ENCODE peak calls at places on chromosomes 3 and 15, in four cellular contexts. One of them, this sample, is unnamed.

GRCh38 chr15:38781196-38781595 is 216.6 kb upstream of the RASGRP1 start:
- DNase-seq in A549: no peak
- DNase-seq in GM23338: no peak
- DNase-seq in SK-N-SH: no peak
- DNase-seq in this sample: no peak

GRCh38 chr3:197297020-197297419 is 1.4 kb downstream of the DLG1 start:
- DNase-seq in A549: no peak
- DNase-seq in GM23338: no peak
- DNase-seq in SK-N-SH: no peak
- DNase-seq in this sample: no peak

GRCh38 chr3:45872569-45872968 is 13.8 kb upstream of the CCR9 start:
- DNase-seq in A549: no peak
- DNase-seq in GM23338: no peak
- DNase-seq in SK-N-SH: no peak
- DNase-seq in this sample: no peak

GRCh38 chr3:171132873-171133272 is 106.4 kb upstream of the SLC2A2 start:
- DNase-seq in A549: no peak
- DNase-seq in GM23338: no peak
- DNase-seq in SK-N-SH: no peak
- DNase-seq in this sample: no peak

GRCh38 chr3:169575381-169575780 is 88.1 kb downstream of the MECOM start:
- DNase-seq in A549: no peak
- DNase-seq in GM23338: no peak
- DNase-seq in SK-N-SH: peak; percentile 26
- DNase-seq in this sample: peak; percentile 52

GRCh38 chr3:99925584-99925983 is 107.9 kb downstream of the CMSS1 start:
- DNase-seq in A549: no peak
- DNase-seq in GM23338: no peak
- DNase-seq in SK-N-SH: peak; percentile 27
- DNase-seq in this sample: no peak

GRCh38 chr15:93103823-93104222 is 14.8 kb upstream of the RGMA start:
- DNase-seq in A549: no peak
- DNase-seq in GM23338: no peak
- DNase-seq in SK-N-SH: no peak
- DNase-seq in this sample: no peak

GRCh38 chr3:52472239-52472783 is 16.9 kb downstream of the NISCH start:
- DNase-seq in A549: no peak
- DNase-seq in GM23338: no peak
- DNase-seq in SK-N-SH: no peak
- DNase-seq in this sample: no peak

GRCh38 chr3:99953596-99953995 is 135.9 kb downstream of the CMSS1 start:
- DNase-seq in A549: no peak
- DNase-seq in GM23338: no peak
- DNase-seq in SK-N-SH: no peak
- DNase-seq in this sample: no peak

GRCh38 chr3:67516496-67516895 is 137.9 kb downstream of the SUCLG2 start:
- DNase-seq in A549: no peak
- DNase-seq in GM23338: no peak
- DNase-seq in SK-N-SH: no peak
- DNase-seq in this sample: no peak

GRCh38 chr15:23518104-23518503 is 47.4 kb upstream of the MKRN3 start:
- DNase-seq in A549: no peak
- DNase-seq in GM23338: no peak
- DNase-seq in SK-N-SH: no peak
- DNase-seq in this sample: no peak

GRCh38 chr3:123739146-123739545 is 145.0 kb downstream of the MYLK start:
- DNase-seq in A549: no peak
- DNase-seq in GM23338: no peak
- DNase-seq in SK-N-SH: no peak
- DNase-seq in this sample: no peak

GRCh38 chr3:142501004-142501926 is 53.4 kb upstream of the XRN1 start:
- DNase-seq in A549: no peak
- DNase-seq in GM23338: no peak
- DNase-seq in SK-N-SH: no peak
- DNase-seq in this sample: no peak

GRCh38 chr15:52031542-52031941 is 12.5 kb downstream of the MAPK6 start:
- DNase-seq in A549: no peak
- DNase-seq in GM23338: no peak
- DNase-seq in SK-N-SH: no peak
- DNase-seq in this sample: no peak

GRCh38 chr3:169563775-169564059 is 99.8 kb downstream of the MECOM start:
- DNase-seq in A549: no peak
- DNase-seq in GM23338: no peak
- DNase-seq in SK-N-SH: no peak
- DNase-seq in this sample: no peak

DNA sequence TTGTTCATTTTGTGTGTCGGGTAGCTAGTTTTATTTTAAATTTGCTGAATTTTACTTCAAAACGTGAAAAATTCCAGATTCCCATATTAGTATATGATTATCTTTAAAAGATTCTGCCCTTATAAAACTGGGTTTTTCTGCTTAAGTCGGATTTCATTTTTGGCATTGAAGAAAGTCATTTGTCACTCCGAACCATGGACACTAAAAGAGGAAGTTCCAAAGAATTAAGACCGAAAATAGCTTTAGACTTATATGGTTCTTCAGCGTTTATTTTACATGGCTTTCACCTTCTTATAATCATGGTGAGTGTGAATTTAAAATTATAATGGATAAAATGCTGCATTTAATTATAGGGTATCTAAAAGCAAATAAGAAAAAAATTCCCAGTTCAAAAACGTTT is 1.0 kb downstream of the C3orf38 start:
- DNase-seq in A549: no peak
- DNase-seq in GM23338: no peak
- DNase-seq in SK-N-SH: no peak
- DNase-seq in this sample: no peak
- H3K27ac ChIP-seq in A549: peak overlapping the region; percentile 91
- H3K27ac ChIP-seq in GM23338: no peak overlapping the region
- H3K27ac ChIP-seq in SK-N-SH: peak overlapping the region; percentile 97
- H3K27ac ChIP-seq in this sample: no peak overlapping the region

DNA sequence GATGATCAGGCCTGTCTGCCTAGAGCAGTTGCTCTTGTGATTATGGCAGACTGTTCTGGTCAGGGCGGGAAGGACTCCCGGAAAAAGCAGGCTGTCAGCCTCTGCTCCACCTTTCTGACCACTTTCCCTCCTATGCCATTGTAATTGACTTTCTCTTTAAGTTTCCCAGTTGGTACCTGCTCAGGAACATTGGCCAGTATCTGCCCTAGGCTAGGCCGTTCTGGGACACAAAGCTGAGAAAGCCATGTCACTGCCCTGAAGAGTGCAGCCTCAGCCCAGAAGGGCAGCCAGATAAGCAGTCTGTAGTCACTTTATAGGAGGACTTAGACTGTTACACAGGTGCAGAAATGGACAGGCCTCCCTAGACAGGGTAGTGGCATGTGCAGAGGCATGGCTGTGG is 80.8 kb downstream of the CLSTN2 start:
- DNase-seq in A549: no peak
- DNase-seq in GM23338: no peak
- DNase-seq in SK-N-SH: no peak
- DNase-seq in this sample: no peak
- H3K4me2 ChIP-seq in A549: no peak overlapping the region
- H3K4me2 ChIP-seq in GM23338: no peak overlapping the region
- H3K4me2 ChIP-seq in SK-N-SH: no peak overlapping the region
- H3K4me2 ChIP-seq in this sample: no peak overlapping the region

DNA sequence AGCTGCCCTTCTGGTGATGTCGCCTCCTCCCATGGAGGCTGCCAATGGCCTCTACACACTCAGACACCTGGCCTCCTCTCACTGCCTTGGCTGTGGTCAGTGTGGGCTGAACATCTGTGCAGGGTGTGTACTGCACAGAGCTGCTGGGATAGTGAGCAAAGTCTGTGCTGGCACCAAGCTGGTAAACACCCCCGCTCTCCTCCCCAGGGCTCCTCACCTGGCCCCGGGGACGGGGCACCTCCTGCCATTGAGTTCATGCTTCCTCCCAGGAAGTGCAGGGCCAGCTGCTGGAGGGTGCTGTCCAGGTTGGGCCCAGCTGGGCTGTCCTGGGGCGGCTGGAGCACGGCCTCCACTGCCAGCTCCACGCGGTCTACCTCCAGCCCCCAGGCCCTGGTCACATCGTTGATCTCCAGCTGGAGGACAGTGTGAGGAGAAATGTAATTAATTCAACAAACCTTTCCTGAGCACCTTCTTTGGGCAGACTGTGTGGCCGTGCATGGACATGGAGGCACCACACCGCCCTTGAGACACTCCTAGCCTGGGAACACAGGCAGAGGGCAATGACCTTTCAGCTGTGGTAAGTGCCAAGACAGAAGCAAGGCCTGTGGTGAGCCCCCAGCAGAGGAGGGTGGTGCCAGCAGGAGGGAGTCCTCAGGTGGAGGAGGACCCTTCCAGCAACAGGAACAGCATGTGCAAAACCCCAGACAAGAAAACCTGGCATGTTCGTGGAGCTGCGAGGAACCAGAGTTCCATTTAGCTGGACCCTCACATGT is 6.8 kb downstream of the STOML1 start:
- DNase-seq in A549: no peak
- DNase-seq in GM23338: no peak
- DNase-seq in SK-N-SH: no peak
- DNase-seq in this sample: no peak
- H3K27ac ChIP-seq in A549: no peak overlapping the region
- H3K27ac ChIP-seq in GM23338: no peak overlapping the region
- H3K27ac ChIP-seq in SK-N-SH: no peak overlapping the region
- H3K27ac ChIP-seq in this sample: no peak overlapping the region

DNA sequence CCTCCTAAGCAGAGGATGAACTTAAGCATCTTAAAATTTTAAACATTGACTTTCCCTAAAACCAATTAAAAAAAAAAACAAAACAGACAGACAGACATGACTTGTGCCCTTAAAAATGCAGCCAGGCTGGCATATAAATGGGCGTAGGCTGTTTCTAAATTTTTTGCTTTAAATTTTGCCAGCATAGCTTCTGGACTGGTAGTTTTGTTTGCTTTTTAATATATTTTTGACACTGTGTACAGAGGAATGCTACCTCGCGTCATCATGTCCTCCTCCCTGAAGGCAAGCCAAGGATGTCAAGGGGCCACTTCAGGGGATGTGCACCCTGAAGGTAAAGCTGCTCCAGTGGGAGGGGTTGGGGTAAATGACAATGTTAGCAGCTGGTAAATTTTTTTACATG is 134.8 kb downstream of the PGPEP1L start:
- DNase-seq in A549: no peak
- DNase-seq in GM23338: no peak
- DNase-seq in SK-N-SH: no peak
- DNase-seq in this sample: no peak
- H3K4me2 ChIP-seq in A549: peak overlapping the region; percentile 79
- H3K4me2 ChIP-seq in GM23338: peak overlapping the region; percentile 61
- H3K4me2 ChIP-seq in SK-N-SH: peak overlapping the region; percentile 22
- H3K4me2 ChIP-seq in this sample: peak overlapping the region; percentile 65

GRCh38 chr15:35606345-35606744 is 60.4 kb upstream of the DPH6 start:
- DNase-seq in A549: no peak
- DNase-seq in GM23338: no peak
- DNase-seq in SK-N-SH: no peak
- DNase-seq in this sample: no peak
- H3K27ac ChIP-seq in A549: no peak overlapping the region
- H3K27ac ChIP-seq in GM23338: no peak overlapping the region
- H3K27ac ChIP-seq in SK-N-SH: no peak overlapping the region
- H3K27ac ChIP-seq in this sample: no peak overlapping the region